ENCODE peak calls at places on chromosomes 2 and 18, in ten cellular contexts. K, M, D, I, T, Q, N, Z, V and U are unnamed samples.

GRCh38 chr2:13121096-13121495 is 404.4 kb downstream of the TRIB2 start:
- DNase-seq in T (no peak), D (no peak), V (no peak), M (no peak), N (no peak), I (no peak), Z (no peak), K (no peak), Q (no peak), U (no peak)

GRCh38 chr2:46802665-46803550 is 112.7 kb downstream of the MCFD2 start:
- DNase-seq in Q (no peak), M (no peak), Z (no peak), D (no peak), K (no peak), T (peak; percentile 46), I (no peak), N (no peak), V (no peak), U (no peak)

GRCh38 chr18:77054606-77055428 is 77.8 kb downstream of the MBP start:
- DNase-seq in T (peak; percentile 81), I (peak; percentile 82), V (no peak), K (peak; percentile 85), Z (peak; percentile 76), D (peak; percentile 65), N (no peak), Q (peak; percentile 93), M (peak; percentile 74), U (peak; percentile 92)

GRCh38 chr2:46062637-46063412 is 234.4 kb upstream of the EPAS1 start:
- DNase-seq in V (no peak), Z (peak; percentile 77), Q (peak; percentile 87), I (peak; percentile 86), N (peak; percentile 75), K (peak; percentile 96), T (peak; percentile 78), M (peak; percentile 58), D (peak; percentile 81), U (peak; percentile 87)

GRCh38 chr2:8234253-8234652 is 447.6 kb upstream of the ID2 start:
- DNase-seq in Z (no peak), K (no peak), N (no peak), I (no peak), T (no peak), D (no peak), V (no peak), M (no peak), Q (no peak), U (no peak)

GRCh38 chr2:70674636-70675430 is 93.2 kb downstream of the ADD2 start:
- DNase-seq in M (no peak), I (no peak), T (no peak), Z (peak; percentile 10), K (no peak), N (no peak), D (no peak), V (no peak), Q (no peak), U (no peak)

GRCh38 chr18:62710417-62710816 is 4.9 kb upstream of the PHLPP1 start:
- DNase-seq in T (no peak), D (no peak), Z (no peak), K (no peak), Q (peak; percentile 33), V (no peak), M (no peak), N (no peak), I (no peak), U (no peak)

GRCh38 chr2:72883356-72883962 is 3.7 kb upstream of the SPR start:
- DNase-seq in V (no peak), N (no peak), K (no peak), Z (peak; percentile 59), T (no peak), Q (peak; percentile 46), M (no peak), I (peak; percentile 34), D (peak; percentile 89), U (peak; percentile 60)

GRCh38 chr2:68110102-68110501 is 47.3 kb upstream of the C1D start:
- DNase-seq in V (no peak), T (no peak), M (no peak), D (no peak), K (no peak), Q (no peak), N (no peak), Z (no peak), I (peak; percentile 43), U (no peak)

GRCh38 chr2:121247534-121247933 is 37.5 kb downstream of the TFCP2L1 start:
- DNase-seq in Q (no peak), Z (no peak), T (no peak), D (no peak), M (no peak), I (no peak), V (no peak), N (no peak), K (no peak), U (no peak)

GRCh38 chr2:18814387-18814786 is 225.0 kb upstream of the NT5C1B start:
- DNase-seq in V (peak; percentile 19), D (no peak), N (no peak), M (no peak), Q (peak; percentile 86), I (no peak), T (no peak), K (no peak), Z (no peak), U (no peak)

GRCh38 chr2:21195326-21195725 is 71.6 kb downstream of the TDRD15 start:
- DNase-seq in Z (no peak), Q (no peak), V (no peak), T (no peak), D (no peak), N (no peak), K (no peak), I (no peak), M (no peak), U (no peak)

GRCh38 chr2:128520340-128520739 is 201.7 kb upstream of the HS6ST1 start:
- DNase-seq in D (no peak), Z (peak; percentile 11), K (peak; percentile 34), M (no peak), I (no peak), V (no peak), T (no peak), N (no peak), Q (no peak), U (no peak)

GRCh38 chr2:115165529-115166109 is 723.2 kb downstream of the DPP10 start:
- DNase-seq in I (peak; percentile 36), M (no peak), Z (no peak), Q (peak; percentile 12), V (peak; percentile 14), D (peak; percentile 35), T (no peak), K (no peak), N (no peak), U (peak; percentile 8)
- TF ChIP-seq CTCF in I (peak; percentile 60), M (no peak), Z (peak; percentile 80), Q (peak; percentile 48), V (peak; percentile 71), D (peak; percentile 77), T (no peak), K (no peak), N (no peak), U (peak; percentile 46)

GRCh38 chr2:195535911-195536522 is 121.0 kb upstream of the SLC39A10 start:
- DNase-seq in Z (no peak), V (no peak), M (peak; percentile 68), T (no peak), Q (no peak), D (no peak), K (no peak), I (no peak), N (no peak), U (peak; percentile 90)

GRCh38 chr2:195532628-195533271 is 124.3 kb upstream of the SLC39A10 start:
- DNase-seq in N (no peak), M (no peak), T (no peak), Z (no peak), K (no peak), V (peak; percentile 5), Q (peak; percentile 63), I (peak; percentile 29), D (no peak), U (peak; percentile 25)

GRCh38 chr2:195531754-195532153 is 125.3 kb upstream of the SLC39A10 start:
- DNase-seq in Q (peak; percentile 32), K (no peak), T (no peak), Z (no peak), D (no peak), N (no peak), M (no peak), V (peak; percentile 39), I (no peak), U (no peak)

GRCh38 chr2:195532255-195532627 is 124.8 kb upstream of the SLC39A10 start:
- DNase-seq in M (no peak), I (no peak), D (no peak), V (no peak), K (no peak), T (no peak), N (no peak), Z (no peak), Q (no peak), U (no peak)

GRCh38 chr2:195533771-195534642 is 123.0 kb upstream of the SLC39A10 start:
- DNase-seq in I (peak; percentile 82), Q (peak; percentile 94), K (peak; percentile 80), Z (no peak), N (no peak), M (peak; percentile 64), T (no peak), V (peak; percentile 82), D (no peak), U (peak; percentile 86)
- TF ChIP-seq CTCF in I (peak; percentile 41), Q (peak; percentile 37), K (no peak), Z (no peak), N (no peak), M (no peak), T (no peak), V (peak; percentile 8), D (no peak), U (peak; percentile 22)

GRCh38 chr2:20013061-20013721 is 723 bp upstream of the MATN3 start:
- DNase-seq in Q (no peak), Z (peak; percentile 33), N (no peak), D (no peak), K (no peak), V (no peak), I (no peak), M (no peak), T (no peak), U (no peak)

GRCh38 chr2:20018576-20019152 is 6.2 kb upstream of the MATN3 start:
- DNase-seq in Z (no peak), N (no peak), V (no peak), T (no peak), Q (no peak), I (no peak), D (no peak), K (no peak), M (no peak), U (no peak)

GRCh38 chr2:20019747-20020146 is 7.3 kb upstream of the MATN3 start:
- DNase-seq in T (no peak), Z (no peak), I (no peak), D (no peak), Q (no peak), V (no peak), N (no peak), M (no peak), K (no peak), U (no peak)

GRCh38 chr2:20015482-20016083 is 3.1 kb upstream of the MATN3 start:
- DNase-seq in Q (peak; percentile 65), N (no peak), M (no peak), V (no peak), Z (no peak), K (no peak), T (no peak), D (no peak), I (peak; percentile 70), U (no peak)

GRCh38 chr2:20016346-20016745 is 3.9 kb upstream of the MATN3 start:
- DNase-seq in V (no peak), Z (peak; percentile 40), K (no peak), I (no peak), N (no peak), M (no peak), D (no peak), Q (no peak), T (no peak), U (no peak)
- TF ChIP-seq CTCF in V (no peak), Z (peak; percentile 65), K (no peak), I (no peak), N (no peak), M (no peak), D (no peak), Q (no peak), T (no peak), U (no peak)

GRCh38 chr18:35240664-35241522 is at the start of gene ZNF397:
- DNase-seq in D (peak; percentile 98), Q (peak; percentile 96), Z (peak; percentile 97), V (peak; percentile 70), M (peak; percentile 92), N (peak; percentile 98), K (peak; percentile 98), I (peak; percentile 94), T (peak; percentile 97), U (peak; percentile 98)
- TF ChIP-seq CTCF in D (no peak), Q (no peak), Z (no peak), V (no peak), M (no peak), N (no peak), K (no peak), I (no peak), T (no peak), U (no peak)